ENCODE peak calls at places on chromosomes 6 and 20, in seven cellular contexts. G is MM.1S, T is cardiac muscle cell, R is OCI-LY7, F is foreskin fibroblast, Z is fibroblast of mammary gland, J is type B pancreatic cell. E is an unnamed sample.

GRCh38 chr6:21613809-21614208 is 20.3 kb downstream of the SOX4 start:
- DNase-seq in F (no peak), Z (no peak), T (no peak), R (peak), J (no peak), G (no peak), E (no peak)

GRCh38 chr20:44026932-44027685 is 112.5 kb downstream of the TOX2 start:
- DNase-seq in G (no peak), Z (peak), T (no peak), F (peak), J (peak), R (no peak), E (no peak)

GRCh38 chr6:35386989-35387388 is 44.6 kb downstream of the PPARD start:
- DNase-seq in R (peak), T (no peak), J (no peak), Z (no peak), G (no peak), F (no peak), E (no peak)

GRCh38 chr20:21183722-21184121 is 57.8 kb downstream of the KIZ start:
- DNase-seq in Z (peak), R (no peak), G (no peak), F (peak), J (no peak), T (no peak), E (no peak)

GRCh38 chr20:44911264-44911921 is 1.5 kb downstream of the PABPC1L start:
- DNase-seq in F (peak), J (no peak), G (peak), R (peak), Z (peak), T (peak), E (peak)

GRCh38 chr20:37179671-37180524 is 550 bp upstream of the MROH8 start:
- DNase-seq in R (peak), G (no peak), Z (peak), T (no peak), J (no peak), F (peak), E (no peak)

GRCh38 chr6:41693866-41694265 is 41.5 kb downstream of the TFEB start:
- DNase-seq in Z (no peak), F (no peak), G (no peak), T (no peak), R (no peak), J (no peak), E (no peak)

GRCh38 chr20:63519765-63520593 is 586 bp upstream of the PPDPF start:
- DNase-seq in Z (no peak), J (no peak), R (peak), G (no peak), F (peak), T (peak), E (peak)

GRCh38 chr20:6780414-6780813 is 12.9 kb downstream of the BMP2 start:
- DNase-seq in R (no peak), J (no peak), F (no peak), Z (no peak), T (no peak), G (no peak), E (no peak)

GRCh38 chr6:2029952-2030351 is 215.5 kb downstream of the GMDS start:
- DNase-seq in R (no peak), Z (no peak), J (no peak), G (no peak), T (no peak), F (no peak), E (no peak)

GRCh38 chr6:110933913-110934312 is 24.6 kb upstream of the GTF3C6 start:
- DNase-seq in F (no peak), G (no peak), Z (no peak), R (no peak), T (no peak), J (no peak), E (no peak)

GRCh38 chr6:144662812-144663211 is 377.7 kb downstream of the UTRN start:
- DNase-seq in Z (no peak), J (no peak), G (no peak), T (no peak), F (no peak), R (no peak), E (no peak)

GRCh38 chr20:3396492-3396891 is 11.0 kb downstream of the DNAAF9 start:
- DNase-seq in G (no peak), Z (no peak), J (no peak), R (no peak), F (no peak), T (no peak), E (no peak)

GRCh38 chr20:24102290-24102689 is 113.7 kb upstream of the GGTLC1 start:
- DNase-seq in T (peak), F (no peak), J (no peak), G (peak), R (peak), Z (peak), E (no peak)
- TF ChIP-seq CTCF in T (peak), F (no peak), J (peak), G (peak), R (peak), Z (no peak), E (peak)

DNA sequence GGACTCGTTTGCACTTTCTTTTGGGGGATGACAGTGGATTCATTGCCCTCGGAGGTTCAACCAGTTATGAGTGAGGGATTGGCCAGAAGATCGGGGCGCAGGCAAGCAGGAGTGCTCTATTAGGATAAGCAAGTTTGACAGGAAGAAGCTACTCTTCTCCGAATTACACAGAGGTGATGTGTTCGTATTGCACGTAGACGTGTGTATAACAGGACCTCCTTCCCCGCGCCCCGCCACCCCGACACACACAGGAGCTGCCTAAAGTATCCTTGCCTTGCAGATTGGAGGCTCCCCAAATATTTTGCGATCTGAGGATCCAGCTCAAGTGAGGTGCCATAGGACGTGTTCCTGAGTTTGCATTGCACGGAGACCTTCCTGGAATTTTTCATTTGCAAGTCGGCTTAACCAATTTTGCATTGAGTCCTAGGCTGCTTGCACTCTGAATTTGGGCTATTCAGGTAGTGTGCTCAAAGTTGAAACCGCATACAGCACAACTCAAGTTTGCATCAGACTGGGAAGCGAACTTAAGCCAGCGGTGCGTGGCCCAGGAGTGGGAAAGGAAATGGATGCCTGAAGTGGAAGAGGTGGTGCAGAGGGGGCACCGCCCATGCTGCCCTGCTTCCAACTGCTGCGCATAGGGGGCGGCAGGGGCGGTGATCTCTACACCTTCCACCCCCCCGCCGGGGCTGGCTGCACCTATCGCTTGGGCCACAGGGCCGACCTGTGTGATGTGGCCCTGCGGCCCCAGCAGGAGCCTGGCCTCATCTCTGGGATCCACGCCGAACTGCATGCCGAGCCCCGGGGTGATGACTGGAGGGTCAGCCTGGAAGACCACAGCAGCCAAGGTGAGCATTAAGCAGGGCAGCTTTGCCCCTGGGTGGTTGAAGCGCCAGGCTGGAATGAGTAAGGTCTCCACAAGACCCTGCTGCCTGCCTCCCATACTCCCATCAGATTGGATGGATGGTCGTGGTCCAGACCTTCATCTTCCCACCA is 770 bp downstream of the TCF19 start:
- DNase-seq in Z (peak), R (peak), G (peak), F (peak), T (no peak), J (no peak), E (peak)
- TF ChIP-seq CTCF in Z (no peak), R (peak), G (peak), F (no peak), T (no peak), J (no peak), E (no peak)

DNA sequence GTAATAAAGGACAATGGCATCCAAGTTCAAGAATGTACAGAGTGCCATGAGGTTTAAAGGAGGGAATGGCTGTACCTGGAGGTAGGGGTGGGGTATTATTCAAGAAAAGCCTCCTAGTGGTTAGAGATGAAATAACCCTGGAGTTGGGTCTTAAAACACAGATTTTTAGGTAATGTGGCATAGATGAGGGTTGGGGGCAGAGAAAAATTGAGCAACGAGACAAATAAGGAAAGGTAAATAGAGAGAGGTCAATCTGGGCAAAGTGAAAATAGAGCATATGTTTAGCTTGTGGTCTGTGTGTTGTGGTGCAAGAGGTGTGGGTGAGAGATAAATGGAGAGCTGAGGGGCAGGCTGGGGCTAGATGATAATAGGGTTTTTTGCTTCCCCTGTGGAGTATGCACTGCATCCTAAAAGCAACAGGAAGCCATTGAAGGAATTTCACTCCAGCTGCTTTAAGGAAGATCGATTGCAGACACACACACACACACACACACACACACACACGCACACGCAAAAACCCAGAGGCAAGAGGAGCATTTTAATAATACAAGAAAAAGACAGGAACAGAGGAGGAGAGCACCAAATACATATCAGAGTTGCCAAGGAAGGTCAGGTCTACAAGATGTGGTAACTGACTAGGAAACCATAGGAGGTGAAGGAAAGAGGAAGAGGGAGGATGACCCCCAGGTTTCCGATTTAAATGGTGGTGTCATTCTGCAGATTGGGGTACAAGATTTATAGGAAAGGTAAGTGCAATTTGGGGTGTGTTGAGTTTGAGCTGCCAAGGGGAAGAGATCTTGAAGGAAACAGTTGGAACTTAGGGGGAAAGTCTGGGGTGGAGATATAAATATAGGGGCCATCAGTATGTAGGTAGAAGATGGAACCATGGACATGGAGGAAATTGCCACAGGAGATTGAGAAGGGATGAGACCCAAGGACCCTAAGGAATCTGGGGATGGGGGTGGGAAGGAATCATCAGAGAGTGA is 31.3 kb upstream of the ADGRF1 start:
- DNase-seq in Z (no peak), F (no peak), T (no peak), G (no peak), J (no peak), R (peak), E (peak)
- TF ChIP-seq CTCF in Z (peak), F (no peak), T (peak), G (peak), J (peak), R (peak), E (no peak)

DNA sequence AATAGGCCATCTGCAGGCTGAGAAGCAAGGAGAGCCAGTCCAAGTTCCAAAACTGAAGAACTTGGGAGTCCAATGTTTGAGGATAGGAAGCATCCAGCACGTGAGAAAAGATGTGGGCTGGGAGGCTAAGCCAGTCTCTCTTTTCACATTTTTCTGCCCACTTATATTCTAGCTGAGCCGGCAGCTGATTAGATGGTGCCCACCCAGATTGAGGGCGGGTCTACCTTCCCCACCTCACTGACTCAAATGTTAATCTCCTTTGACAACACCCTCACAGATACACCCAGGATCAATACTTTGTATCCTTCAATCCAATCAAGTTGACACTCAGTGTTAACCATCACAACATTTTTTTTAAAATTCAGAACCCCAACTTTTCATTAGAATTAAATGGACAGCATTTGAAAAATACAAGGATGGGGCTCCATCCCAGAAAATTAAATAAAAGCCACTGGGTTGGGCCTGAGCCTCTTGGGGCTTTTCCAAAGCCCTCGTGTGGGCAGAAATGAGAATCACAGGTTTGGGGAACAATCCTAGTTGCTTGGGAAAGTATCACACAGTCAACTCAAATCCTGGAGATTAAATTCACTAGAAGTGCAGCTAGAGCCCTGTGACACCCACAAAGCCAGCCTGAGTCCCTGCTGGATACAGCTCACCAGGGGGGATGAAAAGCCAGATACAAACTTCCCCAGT is 2.2 kb downstream of the CLDN20 start:
- DNase-seq in R (no peak), T (no peak), G (no peak), Z (peak), J (no peak), F (peak), E (no peak)
- TF ChIP-seq CTCF in R (no peak), T (no peak), G (no peak), Z (peak), J (no peak), F (peak), E (no peak)

GRCh38 chr6:56757585-56757984 is 114.9 kb upstream of the DST start:
- DNase-seq in T (no peak), G (peak), J (no peak), Z (peak), F (peak), R (no peak), E (no peak)
- TF ChIP-seq CTCF in T (peak), G (peak), J (peak), Z (peak), F (peak), R (no peak), E (peak)

GRCh38 chr20:38581013-38581412 is at the start of gene ADIG:
- DNase-seq in G (no peak), T (peak), F (peak), R (no peak), J (no peak), Z (no peak), E (no peak)
- TF ChIP-seq CTCF in G (no peak), T (no peak), F (no peak), R (no peak), J (no peak), Z (no peak), E (no peak)

DNA sequence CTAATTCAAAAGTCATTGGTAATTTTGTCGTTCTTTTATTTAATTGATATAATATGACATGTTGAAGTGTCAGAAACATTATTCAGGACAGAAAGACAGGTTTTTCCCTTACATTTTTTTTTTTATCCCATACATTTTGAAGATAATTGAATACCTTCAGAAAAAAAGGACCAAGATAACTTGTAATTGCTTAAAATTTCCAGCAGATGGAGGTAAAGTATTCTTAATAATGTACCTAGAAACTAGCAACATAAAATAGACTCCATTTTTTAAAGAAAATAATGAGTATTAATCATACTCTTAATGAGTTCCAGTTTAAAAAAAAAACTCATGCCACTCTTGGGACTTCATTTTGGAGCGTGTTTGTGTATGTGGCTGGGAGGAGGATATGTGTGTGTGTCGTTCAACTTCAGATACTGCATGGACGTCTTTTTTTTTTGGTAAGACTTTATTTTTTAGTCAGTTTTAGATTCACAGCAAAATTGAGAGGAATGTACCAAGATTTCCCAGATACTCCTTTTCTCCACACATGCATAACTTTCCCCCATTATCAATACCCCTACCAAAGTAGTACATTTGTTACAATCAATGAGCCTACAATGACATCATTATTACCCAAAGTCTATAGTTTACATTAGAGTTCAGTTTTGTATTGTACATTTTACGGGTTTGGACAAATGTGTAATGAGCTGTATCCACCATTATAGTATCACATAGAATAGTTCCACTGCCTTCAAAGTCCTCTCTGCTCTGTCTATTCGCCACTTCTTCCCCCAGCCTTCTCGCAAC is 79.4 kb downstream of the ROS1 start:
- DNase-seq in J (no peak), F (peak), T (peak), Z (peak), R (peak), G (peak), E (peak)
- TF ChIP-seq CTCF in J (peak), F (peak), T (peak), Z (peak), R (peak), G (peak), E (peak)

GRCh38 chr6:6105472-6106036 is 98.8 kb upstream of the NRN1 start:
- DNase-seq in Z (no peak), F (no peak), T (no peak), J (no peak), G (no peak), R (peak), E (no peak)
- TF ChIP-seq CTCF in Z (peak), F (no peak), T (no peak), J (peak), G (peak), R (peak), E (peak)

E was measured in GM13977.